ENCODE peak calls at places on chromosomes 6 and 20, in seven cellular contexts. V is stomach, W is vagina, C is GM23338, A is K562, Q is spleen, Z is SK-N-SH. I is an unnamed sample.

GRCh38 chr20:34516874-34517542 is 786 bp downstream of the DYNLRB1 start:
- DNase-seq in Q (peak; percentile 80), Z (peak; percentile 60), C (peak; percentile 52), V (no peak), W (no peak), A (peak; percentile 39), I (peak; percentile 29)

GRCh38 chr6:78570044-78570443 is 297.3 kb upstream of the IRAK1BP1 start:
- DNase-seq in Q (no peak), Z (no peak), C (peak; percentile 78), W (no peak), A (no peak), V (no peak), I (no peak)

GRCh38 chr20:31820228-31820627 is 1.1 kb downstream of the MYLK2 start:
- DNase-seq in C (no peak), Z (no peak), W (no peak), V (no peak), A (no peak), Q (no peak), I (no peak)

GRCh38 chr6:91569071-91569470 is 982.2 kb upstream of the MAP3K7 start:
- DNase-seq in C (no peak), Z (no peak), Q (no peak), A (no peak), V (no peak), W (no peak), I (no peak)

GRCh38 chr20:47125553-47126373 is 230.7 kb downstream of the ZMYND8 start:
- DNase-seq in C (peak; percentile 41), Z (no peak), W (no peak), V (no peak), Q (no peak), A (no peak), I (no peak)

GRCh38 chr6:52482903-52483670 is 62.9 kb downstream of the EFHC1 start:
- DNase-seq in V (no peak), W (no peak), Z (no peak), C (no peak), Q (no peak), A (peak; percentile 76), I (no peak)

GRCh38 chr20:31811796-31812728 is 7.1 kb upstream of the MYLK2 start:
- DNase-seq in V (no peak), W (no peak), Z (no peak), A (peak; percentile 40), C (no peak), Q (no peak), I (no peak)

GRCh38 chr6:109429496-109429895 is 10.9 kb downstream of the PPIL6 start:
- DNase-seq in Z (no peak), W (no peak), V (no peak), C (no peak), Q (no peak), A (no peak), I (no peak)

GRCh38 chr20:38209736-38210405 is 44.8 kb upstream of the TGM2 start:
- DNase-seq in V (no peak), A (no peak), Q (no peak), W (no peak), Z (no peak), C (no peak), I (no peak)

GRCh38 chr6:43966806-43967575 is 160.3 kb downstream of the MRPL14 start:
- DNase-seq in W (peak; percentile 82), A (no peak), Z (no peak), C (no peak), Q (no peak), V (no peak), I (no peak)

GRCh38 chr20:2690718-2691117 is 1.9 kb upstream of the EBF4 start:
- DNase-seq in A (no peak), W (no peak), Z (no peak), V (no peak), Q (no peak), C (no peak), I (no peak)

GRCh38 chr6:155333414-155333813 is 19.1 kb upstream of the TFB1M start:
- DNase-seq in Z (no peak), Q (no peak), C (no peak), V (no peak), A (no peak), W (no peak), I (no peak)

GRCh38 chr6:16522937-16523336 is 238.3 kb downstream of the ATXN1 start:
- DNase-seq in W (no peak), V (no peak), C (no peak), Z (no peak), A (no peak), Q (no peak), I (no peak)

GRCh38 chr6:127134136-127134535 is 15.7 kb downstream of the RSPO3 start:
- DNase-seq in W (no peak), A (no peak), V (no peak), C (no peak), Z (no peak), Q (no peak), I (no peak)

GRCh38 chr6:31717499-31718222 is 2.5 kb downstream of the LY6G6D start:
- DNase-seq in V (no peak), W (no peak), A (peak; percentile 85), Q (no peak), C (peak; percentile 83), Z (no peak), I (no peak)

GRCh38 chr20:33482581-33482980 is 7.3 kb upstream of the CBFA2T2 start:
- DNase-seq in Z (no peak), A (no peak), C (no peak), V (no peak), Q (peak; percentile 30), W (no peak), I (peak; percentile 28)

GRCh38 chr6:111804627-111805235 is 68.5 kb downstream of the FYN start:
- DNase-seq in W (no peak), A (peak; percentile 80), Q (no peak), Z (no peak), C (no peak), V (peak; percentile 36), I (peak; percentile 24)

GRCh38 chr6:9347608-9348007 is 912.3 kb upstream of the SLC35B3 start:
- DNase-seq in V (no peak), A (no peak), Z (no peak), C (no peak), Q (no peak), W (no peak), I (no peak)

GRCh38 chr6:114108119-114109002 is 137.4 kb upstream of the HDAC2 start:
- DNase-seq in W (no peak), C (peak; percentile 96), Z (peak; percentile 23), A (peak; percentile 44), V (peak; percentile 69), Q (no peak), I (peak; percentile 56)

GRCh38 chr20:19828233-19828632 is 70.2 kb downstream of the RIN2 start:
- DNase-seq in A (no peak), C (no peak), Q (no peak), Z (no peak), W (no peak), V (no peak), I (no peak)

GRCh38 chr6:189676-190075 is 102.6 kb upstream of the DUSP22 start:
- DNase-seq in A (no peak), V (no peak), Z (no peak), W (no peak), Q (no peak), C (no peak), I (no peak)

GRCh38 chr6:143607959-143608358 is 69.8 kb upstream of the PHACTR2 start:
- DNase-seq in W (no peak), Q (no peak), Z (no peak), C (peak; percentile 8), V (no peak), A (no peak), I (no peak)

GRCh38 chr6:5996701-5997419 is 9.9 kb downstream of the NRN1 start:
- DNase-seq in A (no peak), Z (peak; percentile 77), W (no peak), Q (no peak), C (peak; percentile 64), V (no peak), I (no peak)

GRCh38 chr6:5995705-5996686 is 10.7 kb downstream of the NRN1 start:
- DNase-seq in Q (peak; percentile 87), W (no peak), C (peak; percentile 92), V (no peak), A (peak; percentile 48), Z (peak; percentile 88), I (peak; percentile 54)

GRCh38 chr6:5998741-5999687 is 7.7 kb downstream of the NRN1 start:
- DNase-seq in C (peak; percentile 74), Z (peak; percentile 49), A (no peak), Q (peak; percentile 76), V (no peak), W (no peak), I (no peak)

GRCh38 chr6:5998236-5998635 is 8.5 kb downstream of the NRN1 start:
- DNase-seq in W (no peak), V (no peak), C (no peak), Q (no peak), Z (no peak), A (no peak), I (no peak)

GRCh38 chr6:5997420-5998093 is 9.2 kb downstream of the NRN1 start:
- DNase-seq in C (peak; percentile 70), A (no peak), W (no peak), V (no peak), Q (peak; percentile 90), Z (peak; percentile 52), I (no peak)
- TF ChIP-seq POLR2AphosphoS5 in C (no peak), A (no peak), W (no peak), V (no peak), Q (peak; percentile 78), Z (no peak), I (no peak)

DNA sequence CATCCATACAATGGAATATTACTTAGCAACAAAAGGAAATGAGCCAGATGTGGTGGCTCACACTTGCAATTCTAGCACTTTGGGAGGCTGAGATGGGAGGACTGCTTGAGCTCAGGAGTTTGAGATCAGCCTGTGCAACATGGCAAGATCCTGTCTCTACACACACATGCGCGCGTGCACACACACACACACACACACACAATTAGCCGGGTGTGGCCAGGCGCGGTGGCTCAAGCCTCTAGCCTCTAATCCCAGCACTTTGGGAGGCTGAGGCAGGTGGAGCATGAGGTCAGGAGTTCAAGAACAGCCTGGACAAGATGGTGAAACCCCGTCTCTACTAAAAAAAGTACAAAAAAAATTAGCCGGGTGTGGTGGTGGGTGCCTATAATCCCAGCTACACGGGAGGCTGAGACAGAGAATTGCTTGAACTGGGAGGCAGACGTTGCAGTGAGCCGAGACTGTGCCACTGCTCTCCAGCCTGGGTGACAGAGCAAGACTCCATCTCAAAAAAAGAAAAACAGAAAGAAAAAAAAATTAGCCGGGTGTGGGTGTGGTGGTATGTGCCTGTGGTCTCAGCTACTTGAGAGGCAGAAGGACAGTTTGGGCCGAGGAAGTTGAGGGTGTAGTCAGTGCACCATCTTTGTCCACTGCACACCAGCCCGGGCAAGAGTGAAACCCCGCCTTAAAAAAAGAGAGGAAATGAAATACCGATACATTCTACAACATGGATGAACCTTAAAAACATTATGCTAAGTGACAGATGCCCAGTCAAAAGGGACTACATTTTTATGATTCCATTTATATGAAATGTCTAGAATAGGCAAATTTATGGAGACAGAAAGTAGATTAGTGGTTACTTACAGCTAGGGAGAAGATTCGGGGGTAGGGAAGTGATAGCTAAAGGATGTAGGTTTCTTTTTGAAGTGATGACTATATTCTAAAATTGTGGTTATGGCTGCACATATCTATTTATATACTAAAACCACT is 52.5 kb downstream of the RBL1 start:
- DNase-seq in V (no peak), W (no peak), C (no peak), Z (no peak), Q (no peak), A (no peak), I (peak; percentile 9)
- H3K4me3 ChIP-seq in V (no peak overlapping the region), W (no peak overlapping the region), C (no peak overlapping the region), Z (no peak overlapping the region), Q (peak overlapping the region; percentile 8), A (no peak overlapping the region), I (no peak overlapping the region)

GRCh38 chr6:50527985-50528384 is 185.3 kb upstream of the TFAP2D start:
- DNase-seq in C (no peak), V (no peak), W (no peak), A (no peak), Z (no peak), Q (no peak), I (no peak)
- TF ChIP-seq POLR2AphosphoS5 in C (no peak), V (no peak), W (no peak), A (no peak), Z (no peak), Q (no peak), I (no peak)

GRCh38 chr6:3753228-3753795 is 1.8 kb upstream of the PXDC1 start:
- DNase-seq in W (no peak), V (no peak), Z (no peak), C (no peak), Q (no peak), A (no peak), I (no peak)
- H3K4me3 ChIP-seq in W (no peak overlapping the region), V (no peak overlapping the region), Z (no peak overlapping the region), C (no peak overlapping the region), Q (no peak overlapping the region), A (no peak overlapping the region), I (no peak overlapping the region)

I was measured in transverse colon.